ENCODE peak calls at places on chromosomes 2 and 18, in four cellular contexts. U is gastrocnemius medialis, D is tibial nerve, V is heart left ventricle. J is an unnamed sample.

GRCh38 chr2:2318949-2319348 is 12.1 kb downstream of the MYT1L start:
- DNase-seq in U (no peak), D (no peak), V (no peak), J (no peak)

GRCh38 chr2:6855860-6856547 is 9.7 kb downstream of the CMPK2 start:
- DNase-seq in U (no peak), D (no peak), V (no peak), J (no peak)

GRCh38 chr18:63779386-63779785 is 4.2 kb downstream of the SERPINB7 start:
- DNase-seq in U (no peak), D (no peak), V (no peak), J (no peak)

GRCh38 chr18:45764000-45764686 is 40.2 kb downstream of the SLC14A1 start:
- DNase-seq in U (no peak), D (no peak), V (no peak), J (no peak)

GRCh38 chr18:35730738-35731370 is 149.3 kb downstream of the GALNT1 start:
- DNase-seq in U (no peak), D (no peak), V (no peak), J (no peak)

GRCh38 chr18:11389281-11389680 is 220.1 kb upstream of the SLC35G4 start:
- DNase-seq in U (no peak), D (no peak), V (no peak), J (no peak)

GRCh38 chr2:95392730-95393455 is 9.6 kb upstream of the FAHD2A start:
- DNase-seq in U (no peak), D (no peak), V (no peak), J (peak)

GRCh38 chr2:124586835-124587234 is 561.7 kb downstream of the CNTNAP5 start:
- DNase-seq in U (no peak), D (no peak), V (no peak), J (no peak)

GRCh38 chr2:186695081-186695756 is 1.4 kb downstream of the FAM171B start:
- DNase-seq in U (no peak), D (no peak), V (no peak), J (no peak)

GRCh38 chr2:138777996-138778395 is 2.2 kb downstream of the NXPH2 start:
- DNase-seq in U (no peak), D (no peak), V (no peak), J (no peak)

GRCh38 chr2:138780451-138780880 is 276 bp upstream of the NXPH2 start:
- DNase-seq in U (no peak), D (no peak), V (no peak), J (no peak)

GRCh38 chr2:138780908-138781307 is 718 bp upstream of the NXPH2 start:
- DNase-seq in U (no peak), D (no peak), V (no peak), J (no peak)

GRCh38 chr2:138782378-138782777 is 2.2 kb upstream of the NXPH2 start:
- DNase-seq in U (no peak), D (no peak), V (no peak), J (no peak)

GRCh38 chr2:138779451-138780440 is at the start of gene NXPH2:
- DNase-seq in U (no peak), D (no peak), V (peak), J (no peak)
- H3K4me3 ChIP-seq in U (peak), D (peak), V (peak), J (peak)

GRCh38 chr2:74119912-74120825 is 27.5 kb downstream of the BOLA3 start:
- DNase-seq in U (peak), D (peak), V (peak), J (peak)
- TF ChIP-seq POLR2A in U (no peak), D (no peak), V (no peak), J (no peak)

GRCh38 chr2:33136056-33136455 is 189.3 kb downstream of the LTBP1 start:
- DNase-seq in U (no peak), D (no peak), V (no peak), J (no peak)

GRCh38 chr2:33134764-33135560 is 188.2 kb downstream of the LTBP1 start:
- DNase-seq in U (no peak), D (no peak), V (no peak), J (no peak)

GRCh38 chr2:33133436-33133835 is 186.7 kb downstream of the LTBP1 start:
- DNase-seq in U (peak), D (no peak), V (no peak), J (peak)

GRCh38 chr2:33135645-33136044 is 188.9 kb downstream of the LTBP1 start:
- DNase-seq in U (no peak), D (no peak), V (no peak), J (no peak)

DNA sequence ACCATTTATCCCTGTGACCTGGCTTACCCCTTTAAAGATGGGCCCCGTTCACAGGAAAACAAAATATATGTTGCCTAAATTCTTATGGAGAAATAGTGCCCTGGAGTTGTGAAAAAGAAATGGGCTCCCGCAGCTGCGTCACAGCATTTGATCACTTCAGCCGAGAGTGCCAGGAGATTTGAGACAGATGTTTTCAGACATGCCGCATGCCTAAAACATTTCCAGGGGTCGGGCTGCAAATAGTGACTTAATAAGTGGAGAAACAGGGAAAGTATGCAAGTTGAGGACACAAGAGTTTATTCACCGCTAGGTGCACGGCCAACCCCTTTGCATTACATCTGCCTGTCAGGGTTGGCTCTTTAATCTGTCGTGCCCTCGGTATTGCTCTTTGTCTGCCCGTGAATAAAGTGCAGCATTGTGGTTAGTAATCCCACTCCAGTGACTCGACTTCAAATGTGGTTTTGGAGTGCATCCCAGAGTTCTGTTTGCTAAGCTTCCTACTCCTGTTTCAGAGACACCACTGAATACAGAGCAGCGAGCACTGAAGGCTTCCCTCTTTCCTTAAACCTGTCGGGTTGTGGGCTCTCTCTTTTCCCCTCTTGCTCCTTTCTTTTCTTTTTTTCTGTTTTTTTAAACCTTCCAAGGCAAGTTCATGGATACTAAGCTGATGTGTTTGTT is 187.5 kb downstream of the LTBP1 start:
- DNase-seq in U (peak), D (peak), V (no peak), J (no peak)
- H3K4me3 ChIP-seq in U (peak), D (peak), V (peak), J (peak)

DNA sequence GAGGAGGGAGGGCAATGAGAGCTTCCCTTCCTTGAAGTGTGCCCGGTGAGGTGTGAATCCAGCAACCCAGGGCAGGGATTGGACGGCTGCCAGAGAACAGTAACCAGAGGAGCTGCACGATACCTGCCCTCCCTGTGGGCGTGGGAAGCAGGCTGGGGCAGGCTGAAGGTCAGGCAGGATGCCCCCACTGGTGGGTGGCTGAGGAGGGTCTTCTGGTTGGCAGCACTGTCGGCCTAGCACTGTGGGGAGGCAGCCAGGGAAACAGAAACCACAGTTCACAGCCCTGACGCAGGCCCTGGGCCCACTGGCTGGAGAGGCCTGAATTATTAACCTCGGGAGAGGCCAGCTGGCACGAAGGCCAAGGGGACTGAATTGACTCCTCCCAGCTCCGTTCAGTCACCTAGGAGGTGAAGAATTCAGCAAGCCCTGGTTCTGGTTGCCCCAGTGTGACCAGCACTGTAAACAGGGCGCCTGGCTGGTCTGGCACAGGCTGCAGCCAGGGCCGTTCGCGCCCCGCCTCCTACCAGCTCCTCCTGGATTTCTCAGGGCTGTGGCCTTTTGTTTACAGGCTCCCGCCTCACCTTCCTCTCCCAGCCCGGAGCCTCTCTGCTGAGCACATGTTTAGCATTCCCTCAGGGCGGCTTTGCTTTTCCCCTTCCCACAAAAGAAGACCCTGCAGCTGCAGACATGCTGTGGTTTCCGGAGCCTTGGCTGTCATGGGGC is 97.7 kb downstream of the B3GNT2 start:
- DNase-seq in U (no peak), D (peak), V (peak), J (peak)
- TF ChIP-seq POLR2A in U (no peak), D (no peak), V (no peak), J (no peak)

GRCh38 chr2:37636209-37637077 is 35.0 kb downstream of the CDC42EP3 start:
- DNase-seq in U (no peak), D (no peak), V (no peak), J (no peak)

GRCh38 chr2:37637122-37637875 is 34.1 kb downstream of the CDC42EP3 start:
- DNase-seq in U (no peak), D (no peak), V (no peak), J (no peak)

GRCh38 chr2:37634914-37635358 is 36.5 kb downstream of the CDC42EP3 start:
- DNase-seq in U (no peak), D (no peak), V (no peak), J (no peak)

GRCh38 chr2:37633838-37634237 is 37.6 kb downstream of the CDC42EP3 start:
- DNase-seq in U (no peak), D (no peak), V (no peak), J (no peak)

GRCh38 chr2:37635359-37636208 is 35.9 kb downstream of the CDC42EP3 start:
- DNase-seq in U (no peak), D (peak), V (no peak), J (no peak)
- H3K4me3 ChIP-seq in U (no peak), D (no peak), V (no peak), J (no peak)

GRCh38 chr2:218271865-218272530 is 1.7 kb downstream of the PNKD start:
- DNase-seq in U (no peak), D (no peak), V (no peak), J (no peak)
- TF ChIP-seq POLR2A in U (no peak), D (no peak), V (no peak), J (no peak)

DNA sequence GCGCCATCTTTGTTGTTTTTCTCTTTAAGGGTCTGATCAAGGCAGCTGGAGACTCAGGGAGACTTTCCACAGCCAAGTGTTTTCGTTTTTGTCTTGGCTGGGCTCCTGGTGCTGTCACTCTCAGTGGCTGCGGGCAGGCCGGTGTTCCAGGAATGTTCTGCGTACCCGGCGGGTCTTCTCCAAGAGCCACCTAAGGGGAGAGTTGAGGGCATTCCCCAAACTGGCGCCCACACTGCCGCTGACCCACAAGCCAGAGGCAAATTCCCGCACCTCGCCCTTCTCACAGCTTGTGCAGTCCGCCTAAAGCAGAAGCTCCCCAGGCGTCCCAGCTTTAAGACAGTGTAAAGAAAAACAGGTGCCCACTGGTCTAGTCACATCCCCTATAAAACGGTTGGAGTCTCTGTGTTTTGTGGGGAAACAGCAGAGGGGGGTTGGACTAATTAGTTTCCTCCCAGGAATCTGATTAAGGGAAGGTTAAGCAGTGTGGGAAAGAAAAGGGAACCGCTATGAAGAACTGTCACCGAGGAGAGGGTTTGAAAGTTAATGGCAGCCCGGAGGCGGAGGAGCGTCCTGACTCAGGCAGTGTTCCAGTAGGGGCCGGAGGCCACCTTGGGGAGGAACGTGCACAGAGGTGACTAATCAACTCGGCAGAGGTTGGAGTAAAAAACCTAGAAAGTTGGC is 224.5 kb downstream of the SLC4A3 start:
- DNase-seq in U (no peak), D (no peak), V (no peak), J (no peak)
- H3K4me3 ChIP-seq in U (peak), D (no peak), V (no peak), J (no peak)

DNA sequence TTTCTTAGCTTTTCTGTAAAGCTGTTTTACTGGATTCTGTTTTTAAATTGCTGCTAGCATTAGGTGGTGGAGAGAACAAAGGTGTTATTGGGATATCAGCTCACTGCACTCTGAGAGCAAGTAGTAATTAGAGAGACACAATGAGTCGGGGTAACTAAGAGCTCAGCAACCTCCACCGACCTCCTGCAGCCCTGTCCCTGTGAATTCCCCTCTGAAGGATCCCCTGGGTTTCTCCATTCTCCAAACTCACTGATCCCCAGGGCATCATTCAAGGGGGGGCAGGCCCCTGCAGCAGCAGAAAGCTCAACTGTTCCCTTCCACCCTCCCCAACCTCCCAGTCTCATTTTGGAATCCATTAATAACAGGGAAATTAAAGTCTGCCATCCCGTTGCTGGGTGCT is 73.0 kb downstream of the MTCL1 start:
- DNase-seq in U (no peak), D (no peak), V (no peak), J (no peak)
- TF ChIP-seq POLR2A in U (no peak), D (no peak), V (no peak), J (no peak)

GRCh38 chr18:9852266-9853081 is 33.3 kb upstream of the TXNDC2 start:
- DNase-seq in U (no peak), D (no peak), V (no peak), J (no peak)

GRCh38 chr18:9848170-9848854 is 37.5 kb upstream of the TXNDC2 start:
- DNase-seq in U (no peak), D (no peak), V (no peak), J (no peak)

GRCh38 chr18:9850297-9850696 is 35.5 kb upstream of the TXNDC2 start:
- DNase-seq in U (no peak), D (no peak), V (no peak), J (no peak)

GRCh38 chr18:9851511-9851910 is 34.3 kb upstream of the TXNDC2 start:
- DNase-seq in U (no peak), D (no peak), V (no peak), J (no peak)

DNA sequence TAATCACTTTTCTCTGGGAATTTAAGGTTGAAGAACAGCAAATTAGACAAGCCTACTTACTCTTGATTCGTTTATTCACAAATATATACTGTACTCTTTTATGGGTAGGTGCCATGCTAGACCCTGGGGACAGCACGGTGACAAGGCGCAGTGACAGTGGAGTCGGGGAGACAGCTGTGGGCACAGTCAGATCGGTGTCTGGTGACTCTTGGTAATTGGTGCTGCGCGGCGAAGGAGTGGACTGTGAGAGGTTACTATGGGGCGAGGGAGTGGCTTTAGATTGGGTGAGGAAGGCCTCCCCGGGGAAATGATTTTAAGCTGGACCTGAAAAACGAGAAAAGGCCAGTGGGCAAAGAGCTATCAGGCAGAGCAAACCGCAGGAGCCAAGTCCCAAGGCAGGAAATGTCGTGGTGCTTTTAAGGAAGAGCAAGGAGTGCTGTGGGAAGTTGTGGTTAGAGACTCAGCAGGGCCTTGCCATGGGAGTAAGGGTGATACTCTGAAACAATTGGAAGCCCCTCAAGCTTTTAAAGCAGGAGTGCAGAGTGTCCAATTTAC is 36.3 kb upstream of the TXNDC2 start:
- DNase-seq in U (peak), D (peak), V (peak), J (no peak)
- H3K4me3 ChIP-seq in U (peak), D (no peak), V (no peak), J (no peak)